ENCODE peak calls at places on chromosomes 3 and 15, in five cellular contexts. U, I, Q, D and H are unnamed samples.

GRCh38 chr15:60520041-60520824 is 41.3 kb upstream of the ICE2 start:
- DNase-seq in U (no peak), I (no peak), Q (no peak), D (no peak), H (no peak)

GRCh38 chr3:125032100-125032643 is 23.6 kb downstream of the HEG1 start:
- DNase-seq in U (no peak), I (no peak), Q (peak), D (no peak), H (no peak)

GRCh38 chr3:193488741-193489140 is 66.0 kb downstream of the ATP13A4 start:
- DNase-seq in U (no peak), I (no peak), Q (no peak), D (no peak), H (no peak)

GRCh38 chr3:194280777-194281176 is 70.4 kb downstream of the CPN2 start:
- DNase-seq in U (no peak), I (no peak), Q (peak), D (peak), H (no peak)

GRCh38 chr3:166013073-166013679 is 176.0 kb upstream of the BCHE start:
- DNase-seq in U (no peak), I (peak), Q (no peak), D (no peak), H (no peak)

GRCh38 chr3:119420196-119420595 is 43.2 kb downstream of the TMEM39A start:
- DNase-seq in U (no peak), I (no peak), Q (peak), D (no peak), H (no peak)

GRCh38 chr3:96966181-96966929 is 152.0 kb downstream of the EPHA6 start:
- DNase-seq in U (no peak), I (no peak), Q (no peak), D (no peak), H (no peak)

GRCh38 chr15:37599175-37599574 is 335.3 kb upstream of the TMCO5A start:
- DNase-seq in U (no peak), I (no peak), Q (no peak), D (no peak), H (no peak)

GRCh38 chr3:12957334-12957733 is 115.9 kb downstream of the IQSEC1 start:
- DNase-seq in U (no peak), I (no peak), Q (no peak), D (peak), H (no peak)

GRCh38 chr3:54817628-54818027 is 110.2 kb downstream of the LRTM1 start:
- DNase-seq in U (no peak), I (no peak), Q (no peak), D (no peak), H (no peak)

GRCh38 chr15:45021331-45021730 is 1.7 kb upstream of the SORD start:
- DNase-seq in U (no peak), I (no peak), Q (no peak), D (no peak), H (no peak)

GRCh38 chr3:52810923-52811322 is 16.3 kb downstream of the ITIH3 start:
- DNase-seq in U (no peak), I (no peak), Q (no peak), D (no peak), H (no peak)

GRCh38 chr15:52745326-52746161 is 44.6 kb downstream of the ONECUT1 start:
- DNase-seq in U (no peak), I (no peak), Q (peak), D (peak), H (no peak)

GRCh38 chr15:80464952-80465645 is 60.9 kb downstream of the ARNT2 start:
- DNase-seq in U (no peak), I (no peak), Q (no peak), D (no peak), H (no peak)

GRCh38 chr3:184368804-184369183 is 7.3 kb downstream of the POLR2H start:
- DNase-seq in U (no peak), I (no peak), Q (no peak), D (no peak), H (no peak)

GRCh38 chr3:160049038-160049437 is 60.4 kb downstream of the IL12A start:
- DNase-seq in U (no peak), I (no peak), Q (no peak), D (no peak), H (no peak)

GRCh38 chr15:93716615-93717221 is 514.6 kb upstream of the MCTP2 start:
- DNase-seq in U (no peak), I (no peak), Q (no peak), D (no peak), H (no peak)

GRCh38 chr15:35060591-35060990 is 24.5 kb downstream of the NANOGP8 start:
- DNase-seq in U (no peak), I (no peak), Q (no peak), D (no peak), H (no peak)

GRCh38 chr15:42082141-42082540 is 12.2 kb downstream of the PLA2G4D start:
- DNase-seq in U (no peak), I (no peak), Q (no peak), D (no peak), H (no peak)

GRCh38 chr3:140467916-140468315 is 209.9 kb upstream of the TRIM42 start:
- DNase-seq in U (no peak), I (no peak), Q (no peak), D (no peak), H (no peak)

GRCh38 chr3:186967686-186968085 is 37.4 kb downstream of the ST6GAL1 start:
- DNase-seq in U (no peak), I (no peak), Q (no peak), D (peak), H (no peak)

GRCh38 chr15:42282344-42282743 is 9.1 kb upstream of the TMEM87A start:
- DNase-seq in U (no peak), I (no peak), Q (no peak), D (no peak), H (no peak)

GRCh38 chr3:152031321-152031720 is 157.9 kb downstream of the SUCNR1 start:
- DNase-seq in U (no peak), I (no peak), Q (no peak), D (no peak), H (no peak)

GRCh38 chr3:23594066-23594465 is 211.7 kb upstream of the UBE2E1 start:
- DNase-seq in U (no peak), I (no peak), Q (no peak), D (no peak), H (no peak)

GRCh38 chr3:23592961-23593931 is 212.5 kb upstream of the UBE2E1 start:
- DNase-seq in U (no peak), I (no peak), Q (no peak), D (no peak), H (peak)

GRCh38 chr3:23591374-23591773 is 214.4 kb upstream of the UBE2E1 start:
- DNase-seq in U (no peak), I (no peak), Q (no peak), D (no peak), H (no peak)

GRCh38 chr3:23590874-23591273 is 214.9 kb upstream of the UBE2E1 start:
- DNase-seq in U (no peak), I (no peak), Q (no peak), D (no peak), H (peak)

GRCh38 chr3:23594897-23595670 is 210.7 kb upstream of the UBE2E1 start:
- DNase-seq in U (no peak), I (no peak), Q (no peak), D (no peak), H (no peak)
- TF ChIP-seq CTCF in U (no peak), I (no peak), Q (no peak), D (no peak), H (no peak)

GRCh38 chr3:114362815-114363214 is 69.0 kb downstream of the TIGIT start:
- DNase-seq in U (no peak), I (peak), Q (no peak), D (no peak), H (peak)
- TF ChIP-seq CTCF in U (peak), I (peak), Q (peak), D (peak), H (peak)

GRCh38 chr15:64092864-64093626 is 593 bp downstream of the CIAO2A start:
- DNase-seq in U (peak), I (peak), Q (peak), D (no peak), H (peak)
- TF ChIP-seq CTCF in U (no peak), I (peak), Q (peak), D (no peak), H (peak)

GRCh38 chr15:58136731-58137130 is 1.4 kb upstream of the AQP9 start:
- DNase-seq in U (no peak), I (no peak), Q (no peak), D (no peak), H (no peak)
- TF ChIP-seq CTCF in U (no peak), I (no peak), Q (no peak), D (no peak), H (no peak)

DNA sequence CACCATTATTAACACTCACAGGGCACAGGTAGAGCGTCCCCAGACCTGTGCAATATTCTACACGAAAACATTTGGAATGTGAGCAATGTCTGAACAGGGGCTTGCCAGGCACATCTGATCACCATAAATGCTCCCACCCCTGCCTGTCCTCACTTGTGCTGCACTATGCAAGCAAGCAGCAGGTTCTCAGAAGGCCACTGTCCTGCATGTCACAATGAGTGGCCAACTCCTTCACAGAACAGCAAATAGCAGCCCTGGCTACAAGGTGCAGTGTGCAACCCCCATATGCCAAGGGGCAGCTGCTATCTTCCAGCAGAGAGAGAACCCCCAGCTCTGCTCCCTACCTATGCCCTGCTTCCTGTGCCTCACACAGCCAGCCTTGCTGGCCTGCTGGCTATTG is 32.6 kb downstream of the SEC22C start:
- DNase-seq in U (no peak), I (no peak), Q (no peak), D (no peak), H (no peak)
- TF ChIP-seq CTCF in U (no peak), I (no peak), Q (no peak), D (no peak), H (no peak)

GRCh38 chr3:73228000-73228399 is 166.5 kb downstream of the EBLN2 start:
- DNase-seq in U (no peak), I (no peak), Q (no peak), D (no peak), H (no peak)
- TF ChIP-seq CTCF in U (no peak), I (no peak), Q (no peak), D (no peak), H (no peak)

GRCh38 chr3:114133947-114134346 is 44.9 kb downstream of the DRD3 start:
- DNase-seq in U (no peak), I (no peak), Q (no peak), D (no peak), H (no peak)
- TF ChIP-seq CTCF in U (no peak), I (no peak), Q (no peak), D (no peak), H (no peak)

GRCh38 chr15:75142499-75142898 is 59.2 kb upstream of the C15orf39 start:
- DNase-seq in U (no peak), I (no peak), Q (no peak), D (no peak), H (no peak)

GRCh38 chr15:75143738-75144334 is 57.8 kb upstream of the C15orf39 start:
- DNase-seq in U (no peak), I (no peak), Q (no peak), D (no peak), H (no peak)

GRCh38 chr15:75148293-75148692 is 53.4 kb upstream of the C15orf39 start:
- DNase-seq in U (no peak), I (no peak), Q (no peak), D (no peak), H (no peak)

GRCh38 chr15:75149911-75150709 is 51.6 kb upstream of the C15orf39 start:
- DNase-seq in U (no peak), I (no peak), Q (no peak), D (no peak), H (no peak)

GRCh38 chr15:75145027-75145841 is 56.4 kb upstream of the C15orf39 start:
- DNase-seq in U (no peak), I (no peak), Q (no peak), D (no peak), H (no peak)
- TF ChIP-seq CTCF in U (no peak), I (no peak), Q (peak), D (no peak), H (no peak)